ENCODE peak calls at places on chromosomes 2 and 18, in eight cellular contexts. R is A549; G is AG04450; H is stimulated activated CD4-positive, alpha-beta T cell treated with anti-CD3 and anti-CD28 coated beads, Interleukin-12 subunit alpha, Interleukin-12 subunit beta, amount 100 ng/mL, for 4 hours; F is T-helper 9 cell; Y is NCI-H1092; L is fibroblast of lung; C is M059J. A is an unnamed sample.

GRCh38 chr18:47969851-47970250 is 39.4 kb upstream of the SMAD2 start:
- DNase-seq in R (no peak), G (no peak), H (no peak), F (no peak), Y (no peak), L (no peak), C (peak; percentile 88), A (no peak)

GRCh38 chr2:197786010-197786877 is 1.1 kb upstream of the BOLL start:
- DNase-seq in R (peak; percentile 70), G (no peak), H (peak; percentile 61), F (peak; percentile 45), Y (no peak), L (no peak), C (no peak), A (peak; percentile 66)

GRCh38 chr2:203446071-203446481 is 89.0 kb downstream of the RAPH1 start:
- DNase-seq in R (no peak), G (no peak), H (no peak), F (no peak), Y (no peak), L (peak; percentile 77), C (peak; percentile 88), A (no peak)

GRCh38 chr18:35264409-35264808 is 23.6 kb downstream of the ZNF397 start:
- DNase-seq in R (no peak), G (no peak), H (no peak), F (no peak), Y (no peak), L (no peak), C (no peak), A (no peak)

GRCh38 chr2:54531558-54531957 is 75.4 kb downstream of the SPTBN1 start:
- DNase-seq in R (peak; percentile 84), G (no peak), H (no peak), F (no peak), Y (no peak), L (peak; percentile 62), C (peak; percentile 72), A (no peak)

GRCh38 chr2:37375721-37376399 is 31.4 kb downstream of the QPCT start:
- DNase-seq in R (no peak), G (no peak), H (no peak), F (no peak), Y (no peak), L (no peak), C (no peak), A (no peak)

GRCh38 chr18:5895886-5896740 is 791 bp upstream of the TMEM200C start:
- DNase-seq in R (no peak), G (no peak), H (no peak), F (no peak), Y (no peak), L (peak; percentile 56), C (peak; percentile 19), A (no peak)

GRCh38 chr2:120017201-120017600 is 4.3 kb downstream of the EPB41L5 start:
- DNase-seq in R (no peak), G (no peak), H (no peak), F (no peak), Y (no peak), L (no peak), C (no peak), A (no peak)

GRCh38 chr18:23547306-23547705 is 39.0 kb downstream of the NPC1 start:
- DNase-seq in R (peak; percentile 23), G (no peak), H (no peak), F (no peak), Y (no peak), L (no peak), C (no peak), A (no peak)

GRCh38 chr2:152523091-152523490 is 188.1 kb downstream of the FMNL2 start:
- DNase-seq in R (no peak), G (no peak), H (no peak), F (no peak), Y (no peak), L (peak; percentile 77), C (peak; percentile 75), A (no peak)

GRCh38 chr2:39124770-39125075 is 3.9 kb upstream of the SOS1 start:
- DNase-seq in R (no peak), G (no peak), H (peak; percentile 13), F (no peak), Y (no peak), L (no peak), C (no peak), A (no peak)

GRCh38 chr2:120448961-120449421 is 103.1 kb downstream of the INHBB start:
- DNase-seq in R (no peak), G (no peak), H (no peak), F (no peak), Y (no peak), L (no peak), C (no peak), A (no peak)

GRCh38 chr18:27921904-27922541 is 254.9 kb downstream of the CDH2 start:
- DNase-seq in R (peak; percentile 29), G (peak; percentile 11), H (no peak), F (no peak), Y (no peak), L (peak; percentile 24), C (peak; percentile 97), A (no peak)

GRCh38 chr2:135819211-135819610 is 17.8 kb downstream of the LCT start:
- DNase-seq in R (peak; percentile 47), G (no peak), H (no peak), F (no peak), Y (no peak), L (peak; percentile 17), C (peak; percentile 29), A (no peak)